ENCODE peak calls at places on chromosomes 12 and 14, in nine cellular contexts. E is tibial nerve; M is dorsolateral prefrontal cortex; V is suprapubic skin; A is gastrocnemius medialis; J is fibroblast of lung; N is left ventricle myocardium inferior; H is CD8-positive, alpha-beta T cell; T is colonic mucosa. L is an unnamed sample. For H3K27me3, the result is how much of the 10 kb centered on the place peaks cover.

GRCh38 chr12:100356646-100357223 is at the start of gene SLC17A8:
- DNase-seq in E (no peak), M (no peak), V (no peak), A (no peak), J (no peak), N (no peak), H (no peak), T (no peak), L (no peak)

GRCh38 chr12:59929091-59929490 is 333.3 kb downstream of the SLC16A7 start:
- DNase-seq in E (no peak), M (no peak), V (no peak), A (no peak), J (peak), N (no peak), H (no peak), T (no peak), L (no peak)

GRCh38 chr12:82182601-82183000 is 175.6 kb downstream of the CCDC59 start:
- DNase-seq in E (no peak), M (no peak), V (no peak), A (no peak), J (peak), N (no peak), H (no peak), T (no peak), L (no peak)

GRCh38 chr12:101769865-101770264 is 30.6 kb upstream of the SYCP3 start:
- DNase-seq in E (no peak), M (no peak), V (no peak), A (no peak), J (no peak), N (no peak), H (no peak), T (no peak), L (no peak)

GRCh38 chr14:50736932-50737419 is 68.9 kb upstream of the SAV1 start:
- DNase-seq in E (no peak), M (no peak), V (no peak), A (no peak), J (no peak), N (no peak), H (no peak), T (no peak), L (no peak)

GRCh38 chr12:29148958-29149690 is at the start of gene FAR2:
- DNase-seq in E (no peak), M (peak), V (peak), A (no peak), J (peak), N (peak), H (peak), T (peak), L (peak)

GRCh38 chr12:119659289-119659897 is 8.5 kb upstream of the PRKAB1 start:
- DNase-seq in E (no peak), M (no peak), V (no peak), A (no peak), J (no peak), N (no peak), H (peak), T (peak), L (peak)

GRCh38 chr12:64323476-64324225 is 66.9 kb downstream of the C12orf56 start:
- DNase-seq in E (no peak), M (no peak), V (no peak), A (no peak), J (no peak), N (no peak), H (no peak), T (no peak), L (no peak)

GRCh38 chr12:5908251-5908650 is 36.8 kb downstream of the ANO2 start:
- DNase-seq in E (no peak), M (no peak), V (no peak), A (no peak), J (no peak), N (no peak), H (no peak), T (peak), L (no peak)

GRCh38 chr14:88879016-88879415 is 54.6 kb downstream of the TTC8 start:
- DNase-seq in E (no peak), M (no peak), V (no peak), A (no peak), J (peak), N (no peak), H (no peak), T (no peak), L (no peak)

GRCh38 chr12:99053599-99054362 is 408.7 kb downstream of the APAF1 start:
- DNase-seq in E (no peak), M (no peak), V (no peak), A (no peak), J (peak), N (no peak), H (no peak), T (no peak), L (no peak)

GRCh38 chr14:20711275-20712069 is 22.9 kb downstream of the ANG start:
- DNase-seq in E (no peak), M (no peak), V (no peak), A (no peak), J (no peak), N (no peak), H (no peak), T (no peak), L (no peak)

GRCh38 chr12:54021432-54022013 is 6.7 kb upstream of the HOXC6 start:
- DNase-seq in E (no peak), M (no peak), V (no peak), A (peak), J (no peak), N (no peak), H (no peak), T (no peak), L (no peak)

GRCh38 chr12:65609359-65609771 is 214.9 kb upstream of the HMGA2 start:
- DNase-seq in E (no peak), M (no peak), V (no peak), A (no peak), J (peak), N (no peak), H (no peak), T (no peak), L (no peak)

GRCh38 chr14:69107407-69108003 is 45.4 kb downstream of the DCAF5 start:
- DNase-seq in E (no peak), M (no peak), V (no peak), A (no peak), J (peak), N (no peak), H (peak), T (peak), L (peak)

GRCh38 chr14:101928415-101928841 is 35.9 kb upstream of the DYNC1H1 start:
- DNase-seq in E (no peak), M (peak), V (no peak), A (no peak), J (no peak), N (no peak), H (no peak), T (no peak), L (no peak)

GRCh38 chr12:98418357-98419075 is 96.9 kb upstream of the TMPO start:
- DNase-seq in E (peak), M (no peak), V (peak), A (peak), J (peak), N (peak), H (no peak), T (peak), L (no peak)

GRCh38 chr12:10385181-10385613 is 4.6 kb downstream of the KLRK1 start:
- DNase-seq in E (no peak), M (no peak), V (no peak), A (no peak), J (peak), N (no peak), H (no peak), T (no peak), L (no peak)

GRCh38 chr12:62933220-62933870 is 1.6 kb downstream of the PPM1H start:
- DNase-seq in E (no peak), M (peak), V (no peak), A (no peak), J (no peak), N (peak), H (no peak), T (peak), L (no peak)

GRCh38 chr12:113208041-113208934 is 13.0 kb upstream of the TPCN1 start:
- DNase-seq in E (no peak), M (no peak), V (no peak), A (no peak), J (peak), N (peak), H (peak), T (peak), L (peak)

GRCh38 chr14:71290960-71291466 is 383.8 kb downstream of the PCNX1 start:
- DNase-seq in E (no peak), M (peak), V (no peak), A (no peak), J (peak), N (no peak), H (no peak), T (peak), L (no peak)

GRCh38 chr12:59808317-59808910 is 212.6 kb downstream of the SLC16A7 start:
- DNase-seq in E (no peak), M (no peak), V (no peak), A (no peak), J (peak), N (no peak), H (no peak), T (no peak), L (no peak)

GRCh38 chr14:89477391-89477790 is 60.4 kb upstream of the FOXN3 start:
- DNase-seq in E (no peak), M (no peak), V (no peak), A (no peak), J (no peak), N (no peak), H (no peak), T (peak), L (no peak)

GRCh38 chr14:38209572-38210159 is 2.0 kb downstream of the SSTR1 start:
- DNase-seq in E (no peak), M (no peak), V (no peak), A (no peak), J (peak), N (no peak), H (no peak), T (no peak), L (no peak)

GRCh38 chr14:38210168-38210567 is 2.5 kb downstream of the SSTR1 start:
- DNase-seq in E (no peak), M (peak), V (no peak), A (no peak), J (peak), N (no peak), H (no peak), T (no peak), L (no peak)

GRCh38 chr14:38211258-38211735 is 3.6 kb downstream of the SSTR1 start:
- DNase-seq in E (no peak), M (no peak), V (peak), A (no peak), J (no peak), N (no peak), H (no peak), T (no peak), L (no peak)

GRCh38 chr14:38208825-38209562 is 1.3 kb downstream of the SSTR1 start:
- DNase-seq in E (no peak), M (peak), V (no peak), A (no peak), J (peak), N (peak), H (no peak), T (peak), L (no peak)

GRCh38 chr14:38210587-38211257 is 3.0 kb downstream of the SSTR1 start:
- DNase-seq in E (no peak), M (no peak), V (no peak), A (no peak), J (peak), N (peak), H (no peak), T (no peak), L (no peak)
- H3K27me3 ChIP-seq in E (under half), M (under half), V (half or more), A (half or more), J (under half), N (half or more), H (under half), T (under half), L (under half)

DNA sequence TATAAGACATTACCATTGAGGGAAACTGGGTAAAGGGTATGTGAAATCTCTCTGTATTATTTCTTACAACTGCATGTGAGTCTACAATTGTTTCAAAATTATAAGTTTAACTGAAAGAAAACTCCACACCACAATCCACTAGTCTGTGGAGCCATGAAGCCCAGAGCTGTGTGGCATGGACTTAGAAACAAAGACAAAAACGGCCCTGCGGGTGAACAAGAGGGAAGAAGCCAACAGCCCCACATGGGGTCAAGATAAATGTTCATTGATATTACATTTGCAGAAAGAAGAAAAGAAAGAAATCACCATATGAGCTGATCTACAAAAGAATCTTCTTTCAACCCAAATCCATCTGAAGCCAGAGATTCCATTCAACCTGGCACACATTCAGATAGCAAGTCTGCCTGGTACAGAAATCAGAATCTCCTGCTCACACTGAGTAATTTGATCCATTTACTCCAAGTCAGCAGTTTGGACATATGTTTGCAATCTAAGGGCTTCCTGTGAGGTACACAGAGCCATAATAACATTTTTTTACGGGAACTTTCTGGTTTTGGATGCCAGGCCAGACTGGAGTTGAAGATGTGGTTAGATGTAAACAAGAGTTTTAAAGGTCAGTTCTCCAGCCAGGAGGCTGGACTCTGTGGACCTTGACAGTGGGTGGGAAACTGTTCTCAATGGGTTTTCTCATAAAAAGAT is 18.0 kb upstream of the TSPAN11 start:
- DNase-seq in E (no peak), M (no peak), V (no peak), A (no peak), J (peak), N (no peak), H (no peak), T (no peak), L (no peak)
- H3K27ac ChIP-seq in E (peak), M (no peak), V (peak), A (no peak), J (no peak), N (no peak), H (no peak), T (no peak), L (no peak)

GRCh38 chr12:76152161-76152807 is 67.8 kb upstream of the NAP1L1 start:
- DNase-seq in E (no peak), M (no peak), V (no peak), A (no peak), J (no peak), N (no peak), H (no peak), T (no peak), L (no peak)
- TF ChIP-seq CTCF in E (no peak), M (no peak), V (no peak), A (no peak), J (no peak), N (no peak), H (no peak), T (no peak), L (no peak)

GRCh38 chr14:49364752-49365117 is 221.4 kb downstream of the RPS29 start:
- DNase-seq in E (no peak), M (no peak), V (no peak), A (no peak), J (no peak), N (no peak), H (no peak), T (no peak), L (no peak)
- H3K27me3 ChIP-seq in E (under half), M (under half), V (under half), A (under half), J (under half), N (under half), H (under half), T (under half), L (under half)

L was measured in CD4-positive, alpha-beta T cell.